ENCODE peak calls at places on chromosomes 12 and 14, in nine cellular contexts. E is H7; Y is lower leg skin; F is adrenal gland; Z is Karpas-422; V is K562; L is CD8-positive, alpha-beta T cell; P is vagina; T is adipocyte. X is an unnamed sample.
A peak's percentile ranks its signal among the peaks of the same experiment; 100 is the strongest.

GRCh38 chr12:14403711-14404164 is 38.3 kb downstream of the ATF7IP start:
- DNase-seq in E (no peak), Y (no peak), F (peak; percentile 43), Z (peak; percentile 88), V (no peak), L (peak; percentile 27), P (no peak), T (peak; percentile 91), X (peak; percentile 72)

GRCh38 chr12:58583956-58584355 is 336.3 kb downstream of the LRIG3 start:
- DNase-seq in E (no peak), Y (no peak), F (peak; percentile 19), Z (no peak), V (no peak), L (no peak), P (no peak), T (no peak), X (no peak)

GRCh38 chr14:99475179-99475578 is 5.5 kb downstream of the SETD3 start:
- DNase-seq in E (no peak), Y (no peak), F (no peak), Z (no peak), V (peak; percentile 16), L (no peak), P (no peak), T (peak; percentile 15), X (no peak)

GRCh38 chr12:54146506-54147145 is 42.2 kb downstream of the SMUG1 start:
- DNase-seq in E (no peak), Y (no peak), F (no peak), Z (no peak), V (no peak), L (no peak), P (no peak), T (no peak), X (no peak)

GRCh38 chr12:27385756-27386155 is 53.1 kb downstream of the BMAL2 start:
- DNase-seq in E (no peak), Y (no peak), F (no peak), Z (no peak), V (no peak), L (no peak), P (no peak), T (no peak), X (no peak)

GRCh38 chr12:112506513-112507166 is 87.9 kb downstream of the PTPN11 start:
- DNase-seq in E (no peak), Y (no peak), F (no peak), Z (no peak), V (no peak), L (no peak), P (no peak), T (no peak), X (no peak)

GRCh38 chr12:29304388-29304787 is 76.6 kb downstream of the ERGIC2 start:
- DNase-seq in E (no peak), Y (no peak), F (no peak), Z (no peak), V (no peak), L (no peak), P (no peak), T (no peak), X (no peak)

GRCh38 chr14:33127531-33127930 is 188.9 kb downstream of the NPAS3 start:
- DNase-seq in E (no peak), Y (no peak), F (no peak), Z (no peak), V (no peak), L (no peak), P (no peak), T (peak; percentile 3), X (no peak)

GRCh38 chr12:2291182-2291832 is 238.5 kb downstream of the CACNA1C start:
- DNase-seq in E (peak; percentile 87), Y (peak; percentile 76), F (no peak), Z (peak; percentile 86), V (peak; percentile 63), L (peak; percentile 18), P (no peak), T (peak; percentile 49), X (peak; percentile 78)

GRCh38 chr12:106301241-106301610 is 1.3 kb upstream of the TCP11L2 start:
- DNase-seq in E (no peak), Y (no peak), F (no peak), Z (no peak), V (no peak), L (no peak), P (no peak), T (peak; percentile 58), X (no peak)

GRCh38 chr12:69154585-69155363 is 84.6 kb upstream of the CPSF6 start:
- DNase-seq in E (peak; percentile 63), Y (peak; percentile 91), F (peak; percentile 79), Z (peak; percentile 88), V (peak; percentile 64), L (peak; percentile 81), P (no peak), T (peak; percentile 90), X (peak; percentile 86)

GRCh38 chr12:49089831-49090773 is 4.5 kb downstream of the DHH start:
- DNase-seq in E (peak; percentile 76), Y (peak; percentile 89), F (no peak), Z (peak; percentile 57), V (peak; percentile 83), L (peak; percentile 27), P (no peak), T (peak; percentile 65), X (peak; percentile 23)

GRCh38 chr12:100458191-100458590 is 15.5 kb upstream of the NR1H4 start:
- DNase-seq in E (no peak), Y (no peak), F (no peak), Z (no peak), V (no peak), L (no peak), P (no peak), T (no peak), X (no peak)

GRCh38 chr14:33210304-33210703 is 271.6 kb downstream of the NPAS3 start:
- DNase-seq in E (peak; percentile 10), Y (no peak), F (peak; percentile 29), Z (peak; percentile 60), V (no peak), L (no peak), P (no peak), T (peak; percentile 35), X (no peak)

GRCh38 chr12:57737467-57738141 is 938 bp downstream of the AGAP2 start:
- DNase-seq in E (peak; percentile 88), Y (no peak), F (no peak), Z (no peak), V (no peak), L (no peak), P (no peak), T (peak; percentile 72), X (no peak)

GRCh38 chr14:51879170-51879569 is 18.8 kb downstream of the GNG2 start:
- DNase-seq in E (no peak), Y (no peak), F (no peak), Z (no peak), V (no peak), L (no peak), P (no peak), T (no peak), X (no peak)

DNA sequence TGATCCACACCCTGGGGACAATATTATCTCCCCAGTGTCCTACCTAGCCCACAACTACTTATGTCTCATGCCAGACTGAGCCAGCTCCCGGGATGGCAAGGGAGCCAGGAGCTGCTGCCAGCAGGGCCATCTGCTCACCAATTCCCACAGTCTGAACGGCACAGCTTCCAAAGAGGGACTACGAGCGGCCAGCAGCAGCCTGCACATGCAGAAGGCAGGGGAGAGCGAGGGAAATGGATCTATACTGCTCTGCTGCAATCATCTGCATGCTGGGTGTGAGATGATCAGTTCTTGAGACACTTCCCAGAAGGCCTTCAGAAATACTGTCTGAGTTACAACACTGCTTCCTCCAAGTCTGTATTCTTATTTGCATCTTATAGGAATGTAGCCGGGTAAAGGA is 11.1 kb downstream of the SSH1 start:
- DNase-seq in E (no peak), Y (no peak), F (peak; percentile 50), Z (no peak), V (no peak), L (no peak), P (no peak), T (no peak), X (no peak)
- H3K4me3 ChIP-seq in E (no peak overlapping the region), Y (no peak overlapping the region), F (no peak overlapping the region), Z (no peak overlapping the region), V (no peak overlapping the region), L (no peak overlapping the region), P (no peak overlapping the region), T (no peak overlapping the region), X (no peak overlapping the region)

DNA sequence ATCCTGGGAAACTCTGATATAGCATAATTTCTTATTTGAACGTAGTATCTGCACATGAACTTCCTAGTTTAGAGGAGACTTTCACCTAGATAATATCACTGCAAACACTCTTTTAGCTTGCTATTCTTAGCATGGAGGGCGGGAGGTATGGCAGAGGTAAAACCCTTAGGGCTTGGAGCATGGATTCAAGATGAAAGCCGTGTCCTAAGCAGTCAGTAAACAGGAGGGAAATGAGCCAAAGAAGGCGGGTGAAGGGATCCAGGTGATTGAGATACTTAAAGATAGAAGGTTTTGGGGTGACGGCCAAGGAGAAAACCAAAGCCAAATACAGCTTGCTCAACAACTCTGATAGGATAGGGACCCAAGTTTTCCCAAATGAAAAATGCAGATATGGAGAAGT is 107.1 kb upstream of the BCAT1 start:
- DNase-seq in E (no peak), Y (no peak), F (no peak), Z (peak; percentile 69), V (no peak), L (no peak), P (no peak), T (no peak), X (no peak)
- H3K4me3 ChIP-seq in E (no peak overlapping the region), Y (no peak overlapping the region), F (no peak overlapping the region), Z (peak overlapping the region; percentile 95), V (no peak overlapping the region), L (peak overlapping the region; percentile 30), P (no peak overlapping the region), T (no peak overlapping the region), X (peak overlapping the region; percentile 96)

GRCh38 chr12:6538420-6539275 is 4.3 kb downstream of the GAPDH start:
- DNase-seq in E (peak; percentile 65), Y (no peak), F (no peak), Z (peak; percentile 95), V (no peak), L (no peak), P (no peak), T (peak; percentile 33), X (peak; percentile 77)
- H3K4me3 ChIP-seq in E (no peak overlapping the region), Y (no peak overlapping the region), F (no peak overlapping the region), Z (no peak overlapping the region), V (no peak overlapping the region), L (no peak overlapping the region), P (no peak overlapping the region), T (no peak overlapping the region), X (no peak overlapping the region)

DNA sequence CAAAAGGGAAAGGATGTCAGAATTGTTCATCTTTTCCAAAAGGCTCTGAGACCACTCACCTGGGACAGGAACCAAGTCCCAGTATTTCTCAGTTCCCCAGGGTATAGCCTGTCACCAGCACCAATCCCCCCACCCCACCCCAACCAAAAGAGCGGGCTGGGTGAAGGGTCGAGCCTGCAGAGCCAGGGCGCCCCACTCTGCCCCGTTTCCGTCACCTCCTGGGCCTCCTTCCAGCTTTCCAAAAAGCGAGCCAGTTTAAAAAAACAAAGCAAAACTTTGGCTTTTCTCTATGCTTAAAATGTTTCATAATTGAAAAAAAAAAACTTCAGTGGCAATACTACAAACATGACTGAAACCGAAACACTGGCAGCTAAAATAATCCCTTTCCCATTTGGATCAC is 7.6 kb downstream of the CAMKK2 start:
- DNase-seq in E (peak; percentile 64), Y (no peak), F (peak; percentile 47), Z (no peak), V (no peak), L (no peak), P (no peak), T (no peak), X (no peak)
- H3K4me3 ChIP-seq in E (no peak overlapping the region), Y (no peak overlapping the region), F (no peak overlapping the region), Z (no peak overlapping the region), V (no peak overlapping the region), L (no peak overlapping the region), P (no peak overlapping the region), T (peak overlapping the region; percentile 72), X (no peak overlapping the region)

GRCh38 chr12:131711551-131712205 is 788 bp downstream of the SFSWAP start:
- DNase-seq in E (no peak), Y (no peak), F (no peak), Z (peak; percentile 52), V (no peak), L (no peak), P (peak; percentile 84), T (peak; percentile 19), X (peak; percentile 12)
- H3K4me3 ChIP-seq in E (peak overlapping the region; percentile 99), Y (peak overlapping the region; percentile 98), F (peak overlapping the region; percentile 96), Z (peak overlapping the region; percentile 97), V (peak overlapping the region; percentile 97), L (peak overlapping the region; percentile 76), P (peak overlapping the region; percentile 92), T (peak overlapping the region; percentile 99), X (peak overlapping the region; percentile 95)

X was measured in GM12865.